ENCODE peak calls at places on chromosomes 7 and 10, in seven cellular contexts. J is mammary epithelial cell; E is heart right ventricle; P is A549; A is HCT116; I is CD8-positive, alpha-beta T cell; O is neural progenitor cell. H is an unnamed sample.

GRCh38 chr10:131758062-131758941 is 142.5 kb upstream of the PPP2R2D start:
- DNase-seq in I (no peak), E (no peak), J (no peak), O (peak), P (no peak), A (no peak), H (no peak)

GRCh38 chr10:101330236-101331225 is 23.4 kb upstream of the BTRC start:
- DNase-seq in J (peak), E (no peak), P (no peak), A (no peak), I (no peak), O (no peak), H (peak)

GRCh38 chr10:72221278-72221677 is 5.2 kb upstream of the ASCC1 start:
- DNase-seq in A (no peak), I (no peak), J (no peak), P (no peak), O (no peak), E (no peak), H (no peak)

GRCh38 chr10:132882069-132882468 is 60.3 kb downstream of the CFAP46 start:
- DNase-seq in I (no peak), A (no peak), J (no peak), E (no peak), P (no peak), O (no peak), H (no peak)

GRCh38 chr7:77910124-77910523 is 111.6 kb downstream of the PHTF2 start:
- DNase-seq in J (no peak), A (no peak), E (no peak), O (no peak), P (no peak), I (no peak), H (no peak)

GRCh38 chr10:74841265-74841973 is 15.0 kb downstream of the KAT6B start:
- DNase-seq in J (no peak), I (no peak), O (no peak), E (peak), A (no peak), P (no peak), H (no peak)

GRCh38 chr7:112495820-112496462 is 15.2 kb downstream of the LSMEM1 start:
- DNase-seq in P (peak), A (peak), J (peak), O (peak), I (no peak), E (no peak), H (peak)

GRCh38 chr7:112566392-112567324 is 85.9 kb downstream of the LSMEM1 start:
- DNase-seq in J (no peak), O (no peak), A (no peak), P (no peak), E (no peak), I (no peak), H (no peak)

GRCh38 chr7:117828831-117829230 is 44.4 kb downstream of the CTTNBP2 start:
- DNase-seq in I (no peak), J (no peak), O (no peak), P (no peak), A (no peak), E (no peak), H (no peak)

GRCh38 chr10:24396396-24396795 is 187.5 kb downstream of the KIAA1217 start:
- DNase-seq in A (no peak), I (no peak), P (no peak), J (no peak), O (no peak), E (no peak), H (no peak)

GRCh38 chr10:85646312-85646711 is 720.3 kb downstream of the GRID1 start:
- DNase-seq in O (no peak), I (no peak), P (no peak), J (peak), E (no peak), A (no peak), H (peak)

GRCh38 chr7:151389096-151389767 is 20.6 kb downstream of the WDR86 start:
- DNase-seq in A (no peak), O (no peak), P (no peak), J (no peak), E (no peak), I (no peak), H (no peak)

GRCh38 chr10:971150-971542 is 17.1 kb upstream of the GTPBP4 start:
- DNase-seq in E (no peak), A (no peak), P (no peak), J (no peak), O (no peak), I (no peak), H (no peak)

GRCh38 chr7:159067870-159068787 is 76.5 kb downstream of the VIPR2 start:
- DNase-seq in O (no peak), E (peak), J (no peak), A (no peak), I (no peak), P (no peak), H (peak)

GRCh38 chr7:44073664-44074348 is 8.4 kb upstream of the PGAM2 start:
- DNase-seq in P (no peak), I (no peak), O (no peak), E (peak), A (no peak), J (peak), H (peak)

GRCh38 chr10:17787087-17787942 is 21.8 kb upstream of the MRC1 start:
- DNase-seq in I (no peak), J (peak), O (no peak), P (no peak), A (peak), E (no peak), H (peak)

GRCh38 chr10:26790596-26790995 is 70.2 kb downstream of the ABI1 start:
- DNase-seq in O (no peak), J (no peak), E (no peak), I (no peak), A (no peak), P (no peak), H (no peak)

GRCh38 chr7:17580141-17580540 is 281.7 kb downstream of the AHR start:
- DNase-seq in J (peak), P (no peak), E (no peak), O (no peak), I (no peak), A (no peak), H (peak)

GRCh38 chr10:131183546-131184045 is 127.9 kb downstream of the TCERG1L start:
- DNase-seq in J (no peak), E (no peak), I (no peak), A (no peak), P (no peak), O (no peak), H (no peak)

GRCh38 chr10:112815238-112816032 is 134.6 kb upstream of the TCF7L2 start:
- DNase-seq in E (no peak), A (no peak), I (no peak), P (no peak), J (peak), O (no peak), H (peak)

GRCh38 chr10:72175166-72175565 is 40.6 kb upstream of the ANAPC16 start:
- DNase-seq in A (no peak), O (no peak), J (no peak), I (no peak), P (no peak), E (no peak), H (peak)

GRCh38 chr7:122303971-122304603 is 463 bp downstream of the FEZF1 start:
- DNase-seq in E (no peak), J (no peak), A (no peak), P (no peak), O (peak), I (no peak), H (no peak)

GRCh38 chr10:35228058-35228457 is 101.4 kb downstream of the CREM start:
- DNase-seq in J (no peak), A (no peak), I (no peak), E (no peak), P (peak), O (no peak), H (no peak)

GRCh38 chr10:33715303-33715702 is 380.8 kb upstream of the NRP1 start:
- DNase-seq in O (no peak), J (no peak), A (no peak), E (peak), I (no peak), P (no peak), H (no peak)

GRCh38 chr7:130441408-130441854 is 615 bp upstream of the CEP41 start:
- DNase-seq in O (peak), A (no peak), E (no peak), I (no peak), J (peak), P (peak), H (no peak)

GRCh38 chr7:116673504-116673865 is 1.5 kb downstream of the MET start:
- DNase-seq in J (no peak), A (no peak), E (no peak), O (no peak), I (no peak), P (no peak), H (no peak)

GRCh38 chr7:108351715-108352114 is 104.5 kb downstream of the NRCAM start:
- DNase-seq in J (no peak), E (no peak), P (peak), A (no peak), I (no peak), O (no peak), H (peak)

DNA sequence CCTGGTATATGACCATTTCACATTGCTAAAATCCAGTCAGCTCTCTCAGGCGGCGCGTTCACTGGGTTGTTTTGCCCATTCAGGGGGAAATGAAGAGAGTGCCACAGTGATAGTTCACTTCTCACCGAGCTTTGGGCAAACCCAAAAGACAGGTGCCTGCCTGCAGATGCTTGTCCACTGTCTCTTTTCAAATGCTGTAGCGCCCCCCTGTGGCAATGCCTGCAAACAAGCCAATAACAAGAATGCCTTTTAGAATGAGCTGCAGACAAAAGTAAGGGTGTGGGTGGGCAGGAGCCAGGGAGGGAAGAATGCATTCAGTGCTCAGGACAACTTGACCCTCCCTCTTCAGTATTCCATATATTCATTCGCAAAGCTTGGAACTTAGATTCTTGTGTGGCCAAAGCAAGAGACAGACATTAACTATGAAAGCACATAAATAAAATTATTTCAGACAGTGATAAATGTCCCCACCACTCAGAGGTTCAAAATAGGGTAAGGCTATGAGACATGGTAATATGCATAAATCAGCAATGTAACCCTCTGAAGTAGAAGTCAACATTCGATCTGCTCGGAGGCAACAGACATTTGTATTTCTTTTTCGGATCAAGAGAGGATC is 86.9 kb downstream of the JAZF1 start:
- DNase-seq in J (peak), A (peak), E (peak), P (peak), I (no peak), O (peak), H (peak)
- H3K4me3 ChIP-seq in J (no peak), A (no peak), E (no peak), P (no peak), I (no peak), O (no peak), H (no peak)

GRCh38 chr10:44370731-44371248 is 14.1 kb downstream of the CXCL12 start:
- DNase-seq in P (no peak), I (no peak), J (no peak), O (peak), E (no peak), A (no peak), H (no peak)
- TF ChIP-seq CTCF in P (no peak), I (no peak), J (no peak), O (no peak), E (no peak), A (no peak), H (peak)

DNA sequence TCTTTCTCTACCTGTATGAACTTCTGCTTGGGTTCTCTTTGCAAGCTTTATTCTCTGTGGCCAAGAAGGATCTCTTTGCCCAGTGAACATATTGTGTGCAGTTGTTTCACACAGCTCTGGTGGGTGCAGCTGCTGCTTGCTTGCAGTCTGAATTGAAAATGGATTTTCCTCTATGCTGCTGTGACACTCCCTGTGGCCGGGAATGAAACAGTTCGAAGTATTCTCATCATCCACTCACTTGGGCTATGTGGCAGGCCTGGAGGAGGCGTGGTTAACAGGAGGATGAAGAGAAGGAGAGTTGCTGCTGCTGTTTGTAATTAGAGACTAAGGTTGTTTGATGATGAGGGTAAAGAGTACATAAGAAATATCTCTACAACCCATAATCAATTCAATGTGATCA is 28.4 kb upstream of the ITGA8 start:
- DNase-seq in J (no peak), P (no peak), E (no peak), A (no peak), I (no peak), O (no peak), H (no peak)
- H3K4me3 ChIP-seq in J (no peak), P (no peak), E (no peak), A (no peak), I (no peak), O (no peak), H (no peak)

GRCh38 chr7:30428586-30429530 is 49.7 kb downstream of the NOD1 start:
- DNase-seq in I (no peak), O (no peak), J (no peak), A (no peak), E (no peak), P (no peak), H (no peak)
- TF ChIP-seq CTCF in I (no peak), O (no peak), J (no peak), A (no peak), E (no peak), P (no peak), H (no peak)

H was measured in fibroblast of pulmonary artery.